ENCODE peak calls at places on chromosomes 1 and 21, in seven cellular contexts. B is left ventricle myocardium inferior, T is thyroid gland, U is left lung, G is tibial artery, R is ascending aorta, P is thoracic aorta. H is an unnamed sample.
A peak's percentile ranks its signal among the peaks of the same experiment; 100 is the strongest.

GRCh38 chr1:182610606-182611194 is 6.5 kb upstream of the RGS16 start:
- DNase-seq in R (no peak), G (no peak), U (no peak), T (no peak), B (no peak), P (no peak), H (no peak)

GRCh38 chr21:43467785-43468184 is 40.9 kb upstream of the SIK1 start:
- DNase-seq in P (no peak), B (no peak), U (peak; percentile 7), T (no peak), R (no peak), G (no peak), H (no peak)

GRCh38 chr1:78884685-78885452 is 121.7 kb downstream of the ADGRL4 start:
- DNase-seq in U (no peak), G (no peak), B (no peak), R (no peak), T (peak; percentile 42), P (no peak), H (peak; percentile 2)

GRCh38 chr1:25774921-25775774 is 24.8 kb upstream of the SELENON start:
- DNase-seq in G (no peak), P (no peak), B (no peak), U (no peak), R (no peak), T (no peak), H (no peak)

GRCh38 chr1:149936992-149937705 is 470 bp upstream of the MTMR11 start:
- DNase-seq in G (no peak), U (peak; percentile 41), R (no peak), B (no peak), P (no peak), T (peak; percentile 46), H (no peak)

GRCh38 chr1:228336308-228337030 is 70.2 kb downstream of the TRIM11 start:
- DNase-seq in R (peak; percentile 52), T (no peak), P (no peak), B (peak; percentile 8), U (peak; percentile 30), G (peak; percentile 13), H (peak; percentile 62)

GRCh38 chr21:36783612-36784383 is 84.9 kb downstream of the SIM2 start:
- DNase-seq in U (peak; percentile 52), T (peak; percentile 67), B (no peak), G (no peak), R (no peak), P (no peak), H (peak; percentile 28)

GRCh38 chr1:227257964-227258363 is 60.3 kb downstream of the CDC42BPA start:
- DNase-seq in P (no peak), G (no peak), U (no peak), B (no peak), R (no peak), T (no peak), H (no peak)

GRCh38 chr1:206737729-206738222 is 32.8 kb upstream of the IL19 start:
- DNase-seq in P (no peak), R (no peak), T (peak; percentile 42), U (no peak), G (no peak), B (no peak), H (no peak)

GRCh38 chr21:38306407-38306806 is 49.6 kb downstream of the KCNJ15 start:
- DNase-seq in T (no peak), G (no peak), U (no peak), P (no peak), B (no peak), R (no peak), H (no peak)

GRCh38 chr1:77704736-77705135 is 22.3 kb upstream of the ZZZ3 start:
- DNase-seq in U (no peak), P (no peak), G (no peak), B (no peak), R (no peak), T (no peak), H (no peak)

GRCh38 chr1:59763418-59763817 is 51.3 kb upstream of the HOOK1 start:
- DNase-seq in G (no peak), T (no peak), P (no peak), B (no peak), U (no peak), R (no peak), H (no peak)

GRCh38 chr1:59757185-59757747 is 57.5 kb upstream of the HOOK1 start:
- DNase-seq in B (no peak), G (no peak), U (no peak), P (no peak), T (no peak), R (no peak), H (no peak)

GRCh38 chr1:59765036-59765730 is 49.6 kb upstream of the HOOK1 start:
- DNase-seq in P (no peak), B (no peak), R (no peak), G (no peak), T (no peak), U (no peak), H (no peak)

GRCh38 chr1:59759156-59759925 is 55.4 kb upstream of the HOOK1 start:
- DNase-seq in G (peak; percentile 85), R (peak; percentile 89), P (peak; percentile 33), U (peak; percentile 83), B (peak; percentile 77), T (peak; percentile 74), H (peak; percentile 68)

GRCh38 chr1:59761440-59761839 is 53.3 kb upstream of the HOOK1 start:
- DNase-seq in G (no peak), P (no peak), B (no peak), R (no peak), U (no peak), T (no peak), H (no peak)
- H3K36me3 ChIP-seq in G (no peaks in the 10 kb centered on the region), P (no peaks in the 10 kb centered on the region), B (no peaks in the 10 kb centered on the region), R (no peaks in the 10 kb centered on the region), U (no peaks in the 10 kb centered on the region), T (no peaks in the 10 kb centered on the region), H (no peaks in the 10 kb centered on the region)

GRCh38 chr1:63746129-63746864 is 27.5 kb upstream of the ROR1 start:
- DNase-seq in R (no peak), U (no peak), G (no peak), T (no peak), P (no peak), B (no peak), H (peak; percentile 93)
- H3K4me3 ChIP-seq in R (no peak overlapping the region), U (no peak overlapping the region), G (no peak overlapping the region), T (no peak overlapping the region), P (no peak overlapping the region), B (no peak overlapping the region), H (no peak overlapping the region)

GRCh38 chr1:1043411-1043810 is 23.5 kb downstream of the AGRN start:
- DNase-seq in U (no peak), P (no peak), B (no peak), T (no peak), R (no peak), G (no peak), H (no peak)

GRCh38 chr1:1042831-1043230 is 22.9 kb downstream of the AGRN start:
- DNase-seq in U (no peak), P (no peak), B (no peak), G (no peak), T (no peak), R (no peak), H (no peak)

GRCh38 chr1:1040004-1040991 is 20.4 kb downstream of the AGRN start:
- DNase-seq in T (peak; percentile 68), P (no peak), G (peak; percentile 58), R (peak; percentile 76), B (peak; percentile 69), U (peak; percentile 69), H (peak; percentile 49)

GRCh38 chr1:1041092-1041503 is 21.2 kb downstream of the AGRN start:
- DNase-seq in P (no peak), U (no peak), G (no peak), R (no peak), T (no peak), B (no peak), H (no peak)

GRCh38 chr1:1041873-1042272 is 22.0 kb downstream of the AGRN start:
- DNase-seq in T (no peak), G (no peak), U (no peak), B (no peak), R (no peak), P (no peak), H (no peak)
- H3K36me3 ChIP-seq in T (peaks cover 13% of the 10 kb centered on the region), G (peaks cover 17% of the 10 kb centered on the region), U (no peaks in the 10 kb centered on the region), B (peaks cover 24% of the 10 kb centered on the region), R (peaks cover 18% of the 10 kb centered on the region), P (no peaks in the 10 kb centered on the region), H (peaks cover 5% of the 10 kb centered on the region)

GRCh38 chr1:39270368-39270767 is 65.9 kb downstream of the MACF1 start:
- DNase-seq in G (no peak), R (no peak), U (no peak), B (no peak), T (no peak), P (no peak), H (no peak)

GRCh38 chr1:39269349-39269748 is 64.9 kb downstream of the MACF1 start:
- DNase-seq in G (no peak), U (no peak), P (no peak), B (no peak), R (no peak), T (no peak), H (no peak)

GRCh38 chr1:39269791-39270342 is 65.4 kb downstream of the MACF1 start:
- DNase-seq in U (no peak), R (no peak), P (no peak), T (no peak), B (no peak), G (no peak), H (no peak)

GRCh38 chr1:39268112-39268581 is 63.7 kb downstream of the MACF1 start:
- DNase-seq in T (peak; percentile 67), G (peak; percentile 47), P (peak; percentile 8), B (no peak), U (peak; percentile 42), R (peak; percentile 70), H (peak; percentile 51)

DNA sequence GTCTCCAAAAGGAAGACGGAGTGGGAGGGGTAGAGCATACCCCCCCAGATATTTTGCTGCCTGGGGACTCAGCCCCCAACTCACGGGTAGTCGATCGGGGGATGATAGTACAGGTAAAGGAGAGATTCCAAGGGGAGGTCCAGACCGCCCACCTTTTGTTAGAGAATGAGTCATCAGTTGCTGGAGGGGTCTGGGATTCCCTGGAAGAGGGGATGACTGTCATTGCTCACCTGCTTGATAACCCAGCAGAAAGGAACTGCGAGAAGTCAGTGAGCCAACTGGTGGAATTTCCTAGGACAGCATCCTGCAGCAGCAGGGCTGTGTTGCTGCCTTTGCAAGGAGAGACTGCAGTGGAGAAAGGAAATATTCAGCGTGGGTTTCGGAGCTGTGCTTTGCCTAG is 64.4 kb downstream of the MACF1 start:
- DNase-seq in T (no peak), U (no peak), G (no peak), R (no peak), P (no peak), B (no peak), H (no peak)
- H3K4me3 ChIP-seq in T (no peak overlapping the region), U (no peak overlapping the region), G (peak overlapping the region; percentile 44), R (peak overlapping the region; percentile 46), P (peak overlapping the region; percentile 72), B (peak overlapping the region; percentile 53), H (no peak overlapping the region)

GRCh38 chr1:46687910-46688509 is 16.4 kb downstream of the TEX38 start:
- DNase-seq in U (no peak), B (no peak), T (no peak), G (no peak), P (no peak), R (no peak), H (no peak)
- H3K36me3 ChIP-seq in U (no peaks in the 10 kb centered on the region), B (peaks cover 87% of the 10 kb centered on the region), T (peaks cover 35% of the 10 kb centered on the region), G (peaks cover 86% of the 10 kb centered on the region), P (peaks cover 55% of the 10 kb centered on the region), R (peaks cover 63% of the 10 kb centered on the region), H (peaks cover 84% of the 10 kb centered on the region)